ENCODE peak calls at places on chromosomes 11 and 22, in nine cellular contexts. Z is prostate gland; G is HCT116; W is psoas muscle; D is transverse colon; T is CD4-positive, CD25-positive, alpha-beta regulatory T cell; F is BE2C; M is K562; V is body of pancreas. Y is an unnamed sample.
A peak's percentile ranks its signal among the peaks of the same experiment; 100 is the strongest.

GRCh38 chr22:30717952-30718351 is 23.3 kb downstream of the OSBP2 start:
- DNase-seq in M (no peak), W (no peak), Z (no peak), T (no peak), V (no peak), D (no peak), G (no peak), F (no peak), Y (no peak)

GRCh38 chr11:16179668-16180067 is 176.7 kb downstream of the SOX6 start:
- DNase-seq in Z (no peak), D (no peak), F (no peak), W (no peak), M (no peak), T (no peak), G (no peak), V (no peak), Y (no peak)

GRCh38 chr22:37162221-37163095 is 12.7 kb upstream of the IL2RB start:
- DNase-seq in F (no peak), T (peak; percentile 59), Z (no peak), W (no peak), M (no peak), V (no peak), G (no peak), D (peak; percentile 49), Y (no peak)

GRCh38 chr11:72766152-72766902 is 14.1 kb upstream of the ARAP1 start:
- DNase-seq in Z (no peak), M (no peak), D (no peak), G (no peak), F (no peak), W (no peak), T (no peak), V (no peak), Y (no peak)

GRCh38 chr22:44261861-44262595 is 50.7 kb downstream of the SHISAL1 start:
- DNase-seq in F (peak; percentile 87), M (no peak), V (no peak), G (no peak), D (no peak), T (no peak), W (no peak), Z (no peak), Y (no peak)

GRCh38 chr22:45802074-45802473 is 130.4 kb downstream of the ATXN10 start:
- DNase-seq in M (no peak), W (no peak), V (no peak), F (no peak), Z (no peak), G (no peak), D (no peak), T (no peak), Y (no peak)

GRCh38 chr22:22745225-22746060 is 101.0 kb downstream of the GGTLC2 start:
- DNase-seq in Z (peak; percentile 14), F (peak; percentile 57), G (no peak), T (peak; percentile 19), D (peak; percentile 65), M (peak; percentile 83), V (peak; percentile 39), W (no peak), Y (peak; percentile 25)

GRCh38 chr11:125347261-125347585 is 148.8 kb downstream of the FEZ1 start:
- DNase-seq in T (no peak), D (no peak), Z (no peak), G (no peak), F (no peak), M (no peak), V (no peak), W (no peak), Y (no peak)

GRCh38 chr11:65866524-65867283 is 5.9 kb downstream of the EFEMP2 start:
- DNase-seq in F (no peak), M (no peak), T (no peak), V (no peak), W (peak; percentile 11), D (no peak), G (no peak), Z (no peak), Y (no peak)

GRCh38 chr11:72776844-72777754 is 16.7 kb downstream of the STARD10 start:
- DNase-seq in W (no peak), D (peak; percentile 42), T (no peak), G (no peak), V (peak; percentile 76), Z (no peak), F (no peak), M (peak; percentile 90), Y (no peak)

GRCh38 chr22:39946571-39947407 is 13.4 kb upstream of the TMA7B start:
- DNase-seq in V (peak; percentile 29), F (no peak), Z (peak; percentile 40), M (peak; percentile 78), D (no peak), W (no peak), T (no peak), G (no peak), Y (no peak)
- H3K4me1 ChIP-seq in V (peaks cover 23% of the 10 kb centered on the region), F (no peaks in the 10 kb centered on the region), Z (no peaks in the 10 kb centered on the region), M (peaks cover 16% of the 10 kb centered on the region), D (no peaks in the 10 kb centered on the region), W (no peaks in the 10 kb centered on the region), T (peaks cover 85% of the 10 kb centered on the region), G (no peaks in the 10 kb centered on the region), Y (peaks cover 99% of the 10 kb centered on the region)

GRCh38 chr11:70826950-70827349 is 425.4 kb downstream of the SHANK2 start:
- DNase-seq in W (no peak), Z (no peak), M (no peak), G (no peak), D (no peak), F (no peak), V (no peak), T (no peak), Y (no peak)
- H3K4me3 ChIP-seq in W (peak overlapping the region; percentile 10), Z (no peak overlapping the region), M (no peak overlapping the region), G (no peak overlapping the region), D (no peak overlapping the region), F (no peak overlapping the region), V (no peak overlapping the region), T (no peak overlapping the region), Y (no peak overlapping the region)

GRCh38 chr11:35239476-35240075 is 100.6 kb downstream of the CD44 start:
- DNase-seq in G (no peak), T (no peak), W (no peak), V (no peak), M (no peak), F (no peak), D (no peak), Z (no peak), Y (no peak)

GRCh38 chr11:35236667-35237003 is 97.7 kb downstream of the CD44 start:
- DNase-seq in V (no peak), F (no peak), G (no peak), W (no peak), T (no peak), D (no peak), M (no peak), Z (no peak), Y (no peak)

GRCh38 chr11:35237860-35238715 is 99.1 kb downstream of the CD44 start:
- DNase-seq in F (peak; percentile 64), M (peak; percentile 56), D (peak; percentile 54), T (peak; percentile 23), W (no peak), V (peak; percentile 33), G (peak; percentile 80), Z (no peak), Y (peak; percentile 62)

GRCh38 chr11:35237345-35237744 is 98.4 kb downstream of the CD44 start:
- DNase-seq in D (no peak), G (no peak), W (no peak), T (no peak), V (no peak), F (no peak), Z (no peak), M (no peak), Y (no peak)

GRCh38 chr11:35238882-35239281 is 99.9 kb downstream of the CD44 start:
- DNase-seq in M (no peak), G (no peak), F (no peak), D (no peak), T (no peak), W (no peak), Z (no peak), V (no peak), Y (no peak)
- H3K4me1 ChIP-seq in M (no peaks in the 10 kb centered on the region), G (peaks cover 26% of the 10 kb centered on the region), F (no peaks in the 10 kb centered on the region), D (peaks cover 4% of the 10 kb centered on the region), T (peaks cover 34% of the 10 kb centered on the region), W (no peaks in the 10 kb centered on the region), Z (no peaks in the 10 kb centered on the region), V (peaks cover 53% of the 10 kb centered on the region), Y (peaks cover 50% of the 10 kb centered on the region)

GRCh38 chr11:82989628-82990404 is 81.9 kb downstream of the RAB30 start:
- DNase-seq in T (no peak), M (no peak), G (no peak), D (no peak), W (no peak), V (no peak), Z (no peak), F (no peak), Y (peak; percentile 37)
- H3K4me3 ChIP-seq in T (no peak overlapping the region), M (no peak overlapping the region), G (no peak overlapping the region), D (no peak overlapping the region), W (no peak overlapping the region), V (no peak overlapping the region), Z (no peak overlapping the region), F (no peak overlapping the region), Y (no peak overlapping the region)

Y was measured in naive thymus-derived CD4-positive, alpha-beta T cell.